ENCODE peak calls at places on chromosomes 4 and X, in five cellular contexts. E is left lung, S is fibroblast of lung, H is pancreas, G is cardiac muscle cell. V is an unnamed sample. For H3K4me1, the result is how much of the 10 kb centered on the place peaks cover.

GRCh38 chr4:99658666-99659065 is 1.0 kb upstream of the C4orf54 start:
- DNase-seq in G (no peak), E (no peak), S (no peak), H (no peak), V (no peak)

GRCh38 chrX:20363003-20363674 is 96.4 kb upstream of the RPS6KA3 start:
- DNase-seq in H (peak), S (no peak), G (no peak), E (no peak), V (no peak)

GRCh38 chrX:119693032-119693995 is at the start of gene SEPTIN6:
- DNase-seq in H (peak), S (peak), G (peak), E (peak), V (peak)

GRCh38 chr4:169795585-169795984 is 37.8 kb upstream of the HPF1 start:
- DNase-seq in S (no peak), G (no peak), H (no peak), E (no peak), V (no peak)

GRCh38 chr4:123986268-123986798 is 589.7 kb downstream of the SPRY1 start:
- DNase-seq in G (peak), S (peak), E (no peak), H (no peak), V (peak)

GRCh38 chrX:9988762-9989161 is 21.6 kb downstream of the CLDN34 start:
- DNase-seq in S (peak), G (no peak), H (no peak), E (no peak), V (no peak)

GRCh38 chr4:99943904-99944437 is 2.4 kb downstream of the DNAJB14 start:
- DNase-seq in E (no peak), G (no peak), H (no peak), S (no peak), V (no peak)

GRCh38 chrX:118182050-118182449 is 65.4 kb upstream of the KLHL13 start:
- DNase-seq in H (no peak), G (no peak), S (peak), E (no peak), V (no peak)

GRCh38 chr4:186243331-186243730 is 16.0 kb downstream of the KLKB1 start:
- DNase-seq in E (no peak), H (no peak), G (no peak), S (no peak), V (no peak)

GRCh38 chr4:142846729-142847606 is 867 bp upstream of the INPP4B start:
- DNase-seq in S (peak), G (peak), E (peak), H (peak), V (peak)

GRCh38 chrX:79623098-79623762 is 256.1 kb upstream of the ITM2A start:
- DNase-seq in S (no peak), G (no peak), H (no peak), E (no peak), V (no peak)

GRCh38 chr4:27702710-27703431 is 842.2 kb downstream of the STIM2 start:
- DNase-seq in G (no peak), E (no peak), S (peak), H (no peak), V (no peak)

GRCh38 chr4:68038272-68038671 is 75.0 kb upstream of the TMPRSS11A start:
- DNase-seq in H (no peak), E (no peak), S (no peak), G (no peak), V (no peak)

GRCh38 chr4:150801833-150802232 is 213.3 kb downstream of the LRBA start:
- DNase-seq in E (no peak), G (no peak), H (no peak), S (no peak), V (no peak)

GRCh38 chrX:118548831-118549230 is 53.2 kb downstream of the DOCK11 start:
- DNase-seq in E (no peak), H (no peak), S (no peak), G (no peak), V (no peak)

GRCh38 chrX:153800177-153800722 is 5.8 kb downstream of the SSR4 start:
- DNase-seq in H (no peak), S (no peak), E (no peak), G (no peak), V (no peak)

GRCh38 chr4:121375262-121375661 is 5.6 kb downstream of the QRFPR start:
- DNase-seq in H (no peak), E (no peak), S (peak), G (peak), V (no peak)

GRCh38 chr4:26999689-27000088 is 139.0 kb downstream of the STIM2 start:
- DNase-seq in H (no peak), G (no peak), E (no peak), S (no peak), V (no peak)

GRCh38 chrX:84441143-84441542 is 61.1 kb downstream of the HDX start:
- DNase-seq in G (no peak), E (no peak), H (no peak), S (peak), V (no peak)

GRCh38 chrX:115960440-115961084 is 210.0 kb upstream of the AGTR2 start:
- DNase-seq in E (no peak), H (no peak), S (no peak), G (no peak), V (no peak)

GRCh38 chr4:122710434-122711308 is 21.8 kb upstream of the BBS12 start:
- DNase-seq in G (peak), S (peak), H (no peak), E (no peak), V (no peak)

GRCh38 chr4:7557447-7557846 is 122.7 kb upstream of the PSAPL1 start:
- DNase-seq in E (no peak), H (no peak), G (peak), S (peak), V (no peak)

GRCh38 chr4:1241466-1241935 is 7.4 kb downstream of the CTBP1 start:
- DNase-seq in S (no peak), H (no peak), E (peak), G (no peak), V (peak)

GRCh38 chr4:38154681-38155588 is 194.7 kb downstream of the PTTG2 start:
- DNase-seq in G (no peak), H (peak), S (peak), E (peak), V (no peak)

GRCh38 chrX:9662148-9662547 is 103.5 kb downstream of the GPR143 start:
- DNase-seq in S (no peak), H (no peak), G (peak), E (no peak), V (no peak)

GRCh38 chrX:135740683-135741149 is 27.3 kb downstream of the CT45A3 start:
- DNase-seq in E (no peak), H (peak), S (no peak), G (peak), V (no peak)

GRCh38 chrX:92230628-92231027 is 451.5 kb downstream of the PCDH11X start:
- DNase-seq in G (no peak), S (no peak), E (no peak), H (no peak), V (no peak)

GRCh38 chr4:45662996-45663395 is 460.9 kb downstream of the GABRG1 start:
- DNase-seq in S (peak), G (peak), E (no peak), H (no peak), V (no peak)

GRCh38 chr4:30724217-30724616 is 4.0 kb downstream of the PCDH7 start:
- DNase-seq in H (no peak), G (no peak), E (no peak), S (peak), V (no peak)

GRCh38 chr4:64756016-64756415 is 346.8 kb upstream of the TECRL start:
- DNase-seq in H (no peak), S (no peak), E (no peak), G (peak), V (no peak)

GRCh38 chr4:71453516-71453915 is 114.7 kb downstream of the SLC4A4 start:
- DNase-seq in S (no peak), H (no peak), G (no peak), E (no peak), V (no peak)

GRCh38 chrX:115362334-115363095 is 73.0 kb downstream of the LUZP4 start:
- DNase-seq in E (no peak), S (peak), H (no peak), G (peak), V (no peak)

GRCh38 chr4:129261584-129261983 is 165.6 kb downstream of the C4orf33 start:
- DNase-seq in H (no peak), G (no peak), S (no peak), E (no peak), V (no peak)

GRCh38 chrX:41889317-41890025 is 33.9 kb downstream of the CASK start:
- DNase-seq in H (no peak), S (peak), G (peak), E (no peak), V (no peak)

GRCh38 chr4:52751349-52751911 is at the start of gene ERVMER34-1:
- DNase-seq in G (peak), S (peak), E (peak), H (peak), V (no peak)

GRCh38 chrX:21373001-21373400 is 1.2 kb upstream of the CNKSR2 start:
- DNase-seq in E (no peak), G (no peak), H (no peak), S (no peak), V (no peak)

GRCh38 chr4:150581611-150582010 is 340 bp upstream of the MAB21L2 start:
- DNase-seq in S (peak), G (peak), H (no peak), E (no peak), V (no peak)

GRCh38 chr4:177448850-177449249 is 6.6 kb upstream of the AGA start:
- DNase-seq in E (no peak), G (peak), H (no peak), S (peak), V (no peak)

GRCh38 chrX:148024425-148025148 is 43.5 kb downstream of the FMR1NB start:
- DNase-seq in S (no peak), H (no peak), E (no peak), G (no peak), V (no peak)

GRCh38 chrX:131729295-131729694 is 185.4 kb downstream of the OR13H1 start:
- DNase-seq in E (no peak), H (no peak), G (no peak), S (no peak), V (no peak)

DNA sequence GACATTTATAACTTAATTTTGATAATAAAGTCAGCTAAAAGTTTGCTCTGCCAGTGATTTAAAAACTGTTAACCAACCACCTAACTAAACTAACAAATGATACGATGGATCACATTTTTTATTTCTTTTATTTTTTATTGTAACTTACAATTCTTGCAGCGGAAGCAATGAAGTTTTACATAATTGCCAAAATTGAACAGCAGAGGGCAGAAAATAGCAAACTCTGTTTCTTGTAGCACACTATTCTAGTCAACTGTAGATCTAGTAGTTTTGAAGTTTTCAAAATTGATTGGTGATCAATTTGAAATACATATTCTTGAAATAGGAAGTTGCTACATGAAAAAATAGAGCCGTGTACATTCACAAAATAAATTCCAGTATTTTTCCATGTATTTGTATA is 2.8 kb upstream of the GRIA2 start:
- DNase-seq in G (peak), E (no peak), S (peak), H (no peak), V (no peak)
- TF ChIP-seq CTCF in G (peak), E (no peak), S (peak), H (peak), V (peak)

GRCh38 chr4:61202100-61202637 is 2.0 kb downstream of the ADGRL3 start:
- DNase-seq in H (no peak), S (peak), E (peak), G (no peak), V (peak)

GRCh38 chr4:61199869-61200194 is 294 bp upstream of the ADGRL3 start:
- DNase-seq in E (no peak), H (no peak), S (no peak), G (no peak), V (no peak)

GRCh38 chr4:61200991-61201526 is 933 bp downstream of the ADGRL3 start:
- DNase-seq in G (peak), H (no peak), E (peak), S (peak), V (no peak)

GRCh38 chr4:61201562-61202099 is 1.5 kb downstream of the ADGRL3 start:
- DNase-seq in G (peak), S (peak), E (peak), H (no peak), V (no peak)

DNA sequence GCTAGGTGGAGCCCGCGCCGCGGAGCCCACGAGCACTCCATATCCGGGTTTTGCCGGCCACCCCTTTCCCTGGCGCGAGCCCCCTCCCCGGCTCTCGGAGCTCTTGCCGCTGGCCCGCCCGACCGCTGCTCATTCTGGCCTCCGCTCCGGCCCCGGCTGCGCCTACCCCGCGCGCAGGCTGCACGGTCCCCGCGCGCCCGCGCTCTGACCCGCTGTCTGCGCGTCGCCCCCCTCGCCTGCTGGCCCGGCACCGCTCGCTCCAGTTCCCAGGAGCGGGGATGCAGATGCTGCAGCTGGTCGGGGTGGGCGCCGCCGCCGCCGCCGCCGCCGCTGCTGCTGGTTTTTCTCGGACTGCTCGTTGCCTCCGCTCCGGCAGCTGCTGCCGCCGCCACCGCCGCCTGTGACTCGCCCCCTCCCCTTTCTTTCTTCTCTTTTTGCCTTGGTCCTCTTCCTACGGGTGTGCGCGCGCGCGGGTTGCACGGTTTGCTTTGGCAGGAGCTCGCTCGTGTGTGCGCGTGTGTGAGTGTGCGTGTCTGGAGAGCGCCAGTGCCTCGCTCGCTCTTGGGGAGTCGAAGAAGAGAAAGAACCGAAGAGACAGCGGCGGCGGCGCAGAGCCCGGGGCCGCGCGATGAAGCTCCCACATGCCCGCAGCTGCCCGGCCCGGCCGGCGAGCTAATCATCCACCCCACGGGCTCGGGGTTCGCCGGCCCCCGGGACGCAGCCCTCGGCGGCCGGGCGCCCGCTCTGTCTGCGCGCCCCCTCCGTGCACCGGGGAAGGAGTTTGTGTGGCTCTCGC is at the start of gene ADGRL3:
- DNase-seq in H (no peak), E (peak), G (peak), S (peak), V (peak)
- H3K4me3 ChIP-seq in H (peak), E (peak), G (peak), S (peak), V (peak)

GRCh38 chr4:39616651-39617050 is 22.0 kb downstream of the SMIM14 start:
- DNase-seq in E (no peak), G (peak), H (no peak), S (no peak), V (no peak)
- H3K4me1 ChIP-seq in E (under half), G (under half), H (under half), S (under half), V (under half)

GRCh38 chrX:65987856-65988255 is 52.0 kb downstream of the VSIG4 start:
- DNase-seq in S (no peak), E (no peak), H (no peak), G (no peak), V (no peak)

GRCh38 chrX:65985211-65985610 is 54.7 kb downstream of the VSIG4 start:
- DNase-seq in S (no peak), G (no peak), H (no peak), E (no peak), V (no peak)

GRCh38 chrX:65990702-65991101 is 49.2 kb downstream of the VSIG4 start:
- DNase-seq in E (no peak), S (no peak), G (no peak), H (no peak), V (no peak)

DNA sequence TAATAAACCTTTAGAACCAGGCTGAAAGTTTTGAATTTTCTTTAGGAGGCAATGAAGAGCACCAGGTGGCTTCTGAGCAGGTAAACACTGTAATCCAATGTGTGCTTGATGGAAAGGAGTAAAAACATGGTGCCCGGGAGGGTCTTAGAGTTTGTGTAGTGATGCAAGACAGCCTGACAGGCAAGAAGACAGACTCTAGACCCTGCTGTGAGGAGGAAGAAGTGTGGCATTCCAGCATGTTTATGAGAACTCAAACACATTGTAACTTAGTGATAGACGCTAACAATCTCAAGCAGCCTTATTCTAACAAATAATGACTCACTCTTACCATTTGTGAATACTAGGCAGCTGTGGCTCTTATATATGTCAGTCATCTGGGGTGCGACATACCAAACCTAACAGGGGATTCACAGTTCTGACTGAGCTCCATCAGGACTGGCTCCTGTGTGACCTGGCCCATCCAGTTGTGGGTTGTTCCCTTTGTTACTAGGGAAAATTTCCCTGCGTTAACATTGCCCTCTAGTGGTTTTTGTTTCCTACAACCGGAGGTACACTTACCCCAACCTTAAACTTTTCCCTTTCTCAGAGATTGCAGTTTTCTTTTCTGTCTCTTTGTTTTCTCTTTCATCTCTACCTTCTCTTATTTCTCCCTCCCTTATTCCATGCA is 53.8 kb downstream of the VSIG4 start:
- DNase-seq in G (peak), E (no peak), S (peak), H (peak), V (no peak)
- TF ChIP-seq CTCF in G (peak), E (peak), S (peak), H (peak), V (peak)

GRCh38 chr4:183681119-183681518 is 22.0 kb downstream of the TRAPPC11 start:
- DNase-seq in G (no peak), S (no peak), H (no peak), E (no peak), V (no peak)
- H3K4me3 ChIP-seq in G (no peak), S (no peak), H (no peak), E (no peak), V (no peak)

GRCh38 chr4:152159773-152160172 is 376.1 kb downstream of the FBXW7 start:
- DNase-seq in G (no peak), E (no peak), S (no peak), H (no peak), V (no peak)
- H3K4me1 ChIP-seq in G (under half), E (under half), S (under half), H (under half), V (under half)

GRCh38 chr4:15142201-15142600 is 139.9 kb downstream of the CPEB2 start:
- DNase-seq in G (no peak), S (no peak), H (no peak), E (no peak), V (no peak)

GRCh38 chr4:15144967-15145295 is 142.7 kb downstream of the CPEB2 start:
- DNase-seq in E (no peak), H (no peak), G (no peak), S (no peak), V (no peak)

GRCh38 chr4:15145709-15146108 is 143.4 kb downstream of the CPEB2 start:
- DNase-seq in S (no peak), H (no peak), G (no peak), E (no peak), V (no peak)

GRCh38 chr4:15143551-15143950 is 141.3 kb downstream of the CPEB2 start:
- DNase-seq in S (no peak), G (no peak), H (no peak), E (no peak), V (no peak)

DNA sequence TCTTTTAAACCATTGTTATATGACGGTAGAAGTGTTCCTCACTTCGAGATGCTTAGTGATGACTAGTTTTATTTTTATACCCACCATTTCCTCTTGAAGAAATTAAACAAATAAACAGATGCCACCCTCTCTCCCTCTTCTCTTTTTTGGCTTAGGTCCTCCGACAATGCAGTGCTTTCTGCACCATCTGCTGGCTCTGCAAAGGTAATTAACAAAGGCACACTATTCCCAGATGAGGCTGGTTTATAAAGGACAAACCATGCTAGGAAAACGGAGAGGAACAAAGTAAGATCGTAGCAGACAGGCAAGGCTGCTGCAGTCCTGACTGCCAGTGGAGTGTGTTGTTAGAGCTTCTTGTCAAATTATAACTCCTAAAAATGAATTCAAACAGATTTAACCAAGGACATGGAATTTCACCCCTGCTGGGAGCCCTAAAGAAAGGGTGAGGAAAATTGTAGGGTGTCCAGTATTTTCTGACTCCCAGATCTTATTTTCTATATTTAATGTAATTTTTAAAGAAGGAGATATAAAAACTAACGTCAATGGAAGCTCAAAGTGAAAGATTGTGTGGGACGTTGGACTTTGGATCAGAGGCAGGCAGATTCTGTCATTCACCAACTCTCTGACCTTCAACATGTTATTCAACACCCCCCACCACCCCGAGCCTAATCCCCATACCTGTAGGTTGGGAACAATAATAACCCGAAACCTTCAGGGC is 142.1 kb downstream of the CPEB2 start:
- DNase-seq in G (no peak), S (peak), H (no peak), E (no peak), V (no peak)
- TF ChIP-seq CTCF in G (no peak), S (no peak), H (no peak), E (no peak), V (no peak)

GRCh38 chr4:42655248-42655647 is 1.7 kb downstream of the ATP8A1 start:
- DNase-seq in E (no peak), G (no peak), S (no peak), H (no peak), V (no peak)
- H3K4me3 ChIP-seq in E (peak), G (peak), S (no peak), H (peak), V (peak)

V was measured in tibial artery.